ENCODE peak calls at places on chromosomes 12 and 14, in four cellular contexts. B, G, Z and X are unnamed samples.

GRCh38 chr14:29175706-29176105 is 409.1 kb downstream of the FOXG1 start:
- DNase-seq in B (no peak), G (no peak), Z (no peak), X (no peak)

GRCh38 chr12:76348079-76348901 is at the start of gene BBS10:
- DNase-seq in B (peak), G (peak), Z (peak), X (peak)

GRCh38 chr14:61889914-61890351 is 127.7 kb downstream of the SNAPC1 start:
- DNase-seq in B (no peak), G (peak), Z (no peak), X (peak)

GRCh38 chr14:104937694-104938365 is 13.2 kb downstream of the PLD4 start:
- DNase-seq in B (no peak), G (no peak), Z (no peak), X (no peak)

GRCh38 chr12:23340351-23340750 is 609.1 kb downstream of the SOX5 start:
- DNase-seq in B (no peak), G (no peak), Z (no peak), X (no peak)

GRCh38 chr14:102318781-102319276 is 717 bp upstream of the ZNF839 start:
- DNase-seq in B (no peak), G (no peak), Z (no peak), X (no peak)

GRCh38 chr14:103973354-103973753 is 31.0 kb upstream of the RD3L start:
- DNase-seq in B (peak), G (no peak), Z (no peak), X (no peak)

GRCh38 chr12:48001426-48002178 is 2.7 kb downstream of the COL2A1 start:
- DNase-seq in B (peak), G (no peak), Z (peak), X (no peak)

GRCh38 chr14:69683971-69684370 is 72.6 kb downstream of the SUSD6 start:
- DNase-seq in B (no peak), G (no peak), Z (no peak), X (no peak)

GRCh38 chr14:92109490-92109889 is 3.1 kb upstream of the ATXN3 start:
- DNase-seq in B (no peak), G (no peak), Z (no peak), X (no peak)

GRCh38 chr12:93760275-93760875 is 83.2 kb downstream of the CRADD start:
- DNase-seq in B (no peak), G (no peak), Z (no peak), X (no peak)

GRCh38 chr12:63419119-63419518 is 249.2 kb downstream of the DPY19L2 start:
- DNase-seq in B (peak), G (no peak), Z (no peak), X (no peak)

GRCh38 chr14:70354204-70354603 is 5.3 kb downstream of the COX16 start:
- DNase-seq in B (no peak), G (no peak), Z (no peak), X (no peak)

GRCh38 chr12:95201056-95201670 is 16.1 kb downstream of the FGD6 start:
- DNase-seq in B (no peak), G (no peak), Z (no peak), X (no peak)

GRCh38 chr12:120944645-120945217 is 33.6 kb upstream of the HNF1A start:
- DNase-seq in B (peak), G (peak), Z (peak), X (no peak)

GRCh38 chr12:44159211-44159610 is 323.3 kb downstream of the TMEM117 start:
- DNase-seq in B (no peak), G (no peak), Z (no peak), X (no peak)

GRCh38 chr12:123494124-123494843 is 36.3 kb downstream of the SNRNP35 start:
- DNase-seq in B (no peak), G (no peak), Z (no peak), X (no peak)